ENCODE peak calls at places on chromosome 18, in four cellular contexts. V, E, C and A are unnamed samples. For H3K4me1, the result is how much of the 10 kb centered on the place peaks cover.

GRCh38 chr18:76660571-76661192 is 161.7 kb upstream of the ZNF236 start:
- DNase-seq in V (no peak), E (no peak), C (no peak), A (no peak)

GRCh38 chr18:715626-716025 is 3.2 kb upstream of the ENOSF1 start:
- DNase-seq in V (no peak), E (no peak), C (no peak), A (no peak)

GRCh38 chr18:73511751-73512525 is 635.7 kb downstream of the FBXO15 start:
- DNase-seq in V (no peak), E (no peak), C (no peak), A (no peak)

GRCh38 chr18:6328624-6329016 is 86.1 kb downstream of the L3MBTL4 start:
- DNase-seq in V (peak), E (no peak), C (peak), A (no peak)

GRCh38 chr18:48032876-48033769 is 102.7 kb upstream of the SMAD2 start:
- DNase-seq in V (no peak), E (no peak), C (peak), A (no peak)

GRCh38 chr18:78875998-78876650 is 103.5 kb upstream of the SALL3 start:
- DNase-seq in V (no peak), E (no peak), C (no peak), A (no peak)

GRCh38 chr18:12391487-12392136 is 14.6 kb upstream of the AFG3L2 start:
- DNase-seq in V (peak), E (no peak), C (no peak), A (peak)

GRCh38 chr18:13235326-13235937 is 16.9 kb downstream of the LDLRAD4 start:
- DNase-seq in V (no peak), E (peak), C (no peak), A (no peak)

GRCh38 chr18:61995547-61996062 is 102.8 kb upstream of the RNF152 start:
- DNase-seq in V (no peak), E (no peak), C (no peak), A (no peak)

GRCh38 chr18:42159146-42159545 is 204.1 kb downstream of the PIK3C3 start:
- DNase-seq in V (no peak), E (no peak), C (no peak), A (no peak)

GRCh38 chr18:76363451-76364120 is 131.5 kb downstream of the ZNF516 start:
- DNase-seq in V (no peak), E (no peak), C (no peak), A (no peak)

GRCh38 chr18:48077291-48077690 is 146.8 kb upstream of the SMAD2 start:
- DNase-seq in V (no peak), E (no peak), C (no peak), A (no peak)

GRCh38 chr18:75127143-75128021 is 81.6 kb downstream of the PTGR3 start:
- DNase-seq in V (no peak), E (no peak), C (no peak), A (peak)

GRCh38 chr18:48294894-48295585 is 114.1 kb downstream of the ZBTB7C start:
- DNase-seq in V (no peak), E (no peak), C (no peak), A (no peak)

GRCh38 chr18:47909484-47909883 is 21.0 kb downstream of the SMAD2 start:
- DNase-seq in V (no peak), E (no peak), C (no peak), A (no peak)

GRCh38 chr18:54191352-54191751 is 33.1 kb downstream of the MBD2 start:
- DNase-seq in V (no peak), E (no peak), C (no peak), A (no peak)

DNA sequence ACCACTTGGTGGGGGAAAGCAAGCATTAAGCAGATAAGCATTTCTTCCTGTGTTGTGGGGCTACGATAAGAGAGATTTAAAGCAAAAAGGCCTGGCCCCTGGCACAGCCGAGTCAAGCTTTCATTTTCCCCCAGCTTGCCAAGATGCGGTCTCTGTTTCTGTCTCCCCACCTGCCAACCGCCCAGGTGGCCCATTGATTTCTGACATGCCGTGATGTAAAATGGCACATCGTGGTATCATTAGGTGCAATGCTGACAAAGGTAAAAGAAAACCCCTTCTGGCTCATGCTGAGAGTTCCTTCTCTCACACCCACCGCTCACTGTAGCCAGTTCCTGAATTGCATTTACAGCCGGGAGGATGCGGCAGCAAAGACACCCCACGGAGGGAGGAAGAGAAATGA is 62.8 kb downstream of the BOD1L2 start:
- DNase-seq in V (no peak), E (no peak), C (no peak), A (no peak)
- H3K4me1 ChIP-seq in V (under half), E (under half), C (under half), A (under half)

GRCh38 chr18:55319517-55319905 is 268.5 kb downstream of the TCF4 start:
- DNase-seq in V (no peak), E (no peak), C (no peak), A (no peak)

GRCh38 chr18:55318864-55319516 is 269.0 kb downstream of the TCF4 start:
- DNase-seq in V (no peak), E (no peak), C (no peak), A (no peak)

GRCh38 chr18:55316615-55317184 is 271.3 kb downstream of the TCF4 start:
- DNase-seq in V (no peak), E (no peak), C (no peak), A (no peak)

GRCh38 chr18:55317322-55317721 is 270.7 kb downstream of the TCF4 start:
- DNase-seq in V (no peak), E (no peak), C (no peak), A (no peak)

GRCh38 chr18:55317832-55318231 is 270.2 kb downstream of the TCF4 start:
- DNase-seq in V (no peak), E (no peak), C (no peak), A (no peak)
- H3K4me1 ChIP-seq in V (under half), E (under half), C (under half), A (under half)

GRCh38 chr18:65202091-65202490 is 548.7 kb upstream of the CDH7 start:
- DNase-seq in V (no peak), E (no peak), C (no peak), A (no peak)
- H3K4me1 ChIP-seq in V (under half), E (under half), C (under half), A (under half)

DNA sequence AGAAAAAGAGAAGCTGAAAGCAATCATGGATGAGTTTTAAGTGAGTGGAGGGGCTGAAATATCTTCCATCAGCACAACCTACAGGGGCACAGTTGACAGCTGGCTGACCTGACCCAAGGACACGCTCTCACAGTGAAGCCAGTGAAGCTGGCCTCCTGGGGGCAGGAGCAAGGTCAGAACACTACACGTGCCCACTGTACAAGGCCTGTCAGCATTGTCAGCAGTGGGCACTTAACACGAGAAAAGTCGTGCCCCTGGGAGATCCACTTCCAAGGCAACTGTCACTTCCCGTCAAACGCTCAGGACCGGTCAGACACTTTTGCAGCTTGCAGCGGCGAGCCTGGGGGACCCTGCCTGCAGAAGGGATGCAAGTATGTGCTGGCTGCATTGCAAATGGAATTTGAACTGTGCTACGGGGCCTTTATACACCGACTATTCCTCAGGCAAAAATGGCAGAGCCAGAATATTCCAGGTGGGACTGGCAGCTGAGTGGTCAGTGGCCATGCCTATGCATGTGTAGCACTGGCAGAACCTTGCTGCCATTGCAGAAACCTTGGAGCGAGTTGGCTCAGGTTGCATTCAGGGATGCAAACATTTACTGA is 176.2 kb downstream of the BCL2 start:
- DNase-seq in V (no peak), E (no peak), C (no peak), A (no peak)
- H3K4me1 ChIP-seq in V (under half), E (under half), C (under half), A (under half)

GRCh38 chr18:32029558-32029957 is 10.9 kb downstream of the RNF125 start:
- DNase-seq in V (no peak), E (no peak), C (no peak), A (no peak)
- H3K4me1 ChIP-seq in V (under half), E (under half), C (under half), A (under half)